ENCODE peak calls at places on chromosomes 2 and 18, in eight cellular contexts. Y is astrocyte of the cerebellum, E is cardiac fibroblast, C is endothelial cell of umbilical vein, F is thyroid gland, S is transverse colon, A is NB4, H is PC-3. L is an unnamed sample.

GRCh38 chr18:36448384-36449290 is 151.1 kb downstream of the FHOD3 start:
- DNase-seq in Y (no peak), H (no peak), F (no peak), A (peak), S (no peak), E (no peak), C (no peak), L (no peak)

GRCh38 chr18:44592639-44593038 is 88.0 kb upstream of the SETBP1 start:
- DNase-seq in F (no peak), H (no peak), Y (no peak), A (no peak), S (no peak), E (peak), C (no peak), L (no peak)

GRCh38 chr2:209208211-209208610 is 215.6 kb upstream of the MAP2 start:
- DNase-seq in E (peak), S (peak), C (no peak), H (peak), Y (no peak), F (peak), A (peak), L (peak)

GRCh38 chr2:81979051-81979450 is 1674.5 kb upstream of the LRRTM1 start:
- DNase-seq in F (no peak), Y (no peak), S (no peak), C (no peak), H (no peak), A (no peak), E (no peak), L (no peak)

GRCh38 chr2:26982102-26982742 is 11.8 kb downstream of the MAPRE3 start:
- DNase-seq in C (peak), E (peak), A (peak), H (peak), F (peak), S (peak), Y (peak), L (peak)

GRCh38 chr2:203463176-203463797 is 71.8 kb downstream of the RAPH1 start:
- DNase-seq in S (no peak), E (no peak), C (no peak), H (no peak), A (no peak), Y (peak), F (no peak), L (no peak)

GRCh38 chr2:208657468-208657867 is 250.9 kb downstream of the PTH2R start:
- DNase-seq in H (peak), Y (no peak), E (no peak), A (peak), S (no peak), F (no peak), C (no peak), L (no peak)

GRCh38 chr2:64873472-64873924 is 115.7 kb upstream of the SLC1A4 start:
- DNase-seq in H (peak), C (peak), Y (no peak), F (peak), S (peak), A (peak), E (peak), L (peak)

GRCh38 chr2:64988420-64989125 is 626 bp upstream of the SLC1A4 start:
- DNase-seq in C (peak), F (peak), A (peak), Y (no peak), H (no peak), S (peak), E (peak), L (peak)

GRCh38 chr18:44594779-44595467 is 85.8 kb upstream of the SETBP1 start:
- DNase-seq in E (peak), F (no peak), A (no peak), Y (peak), H (peak), C (peak), S (no peak), L (no peak)

GRCh38 chr2:204072443-204073324 is 136.1 kb downstream of the ICOS start:
- DNase-seq in E (peak), H (peak), Y (no peak), F (peak), A (peak), S (peak), C (peak), L (peak)

GRCh38 chr2:120334068-120334467 is 11.9 kb upstream of the INHBB start:
- DNase-seq in E (no peak), H (no peak), C (no peak), Y (no peak), A (no peak), S (no peak), F (no peak), L (no peak)

GRCh38 chr18:61173579-61173978 is 159.7 kb upstream of the CDH20 start:
- DNase-seq in H (no peak), E (no peak), S (no peak), Y (no peak), F (no peak), A (no peak), C (no peak), L (no peak)

GRCh38 chr2:170222842-170223241 is 44.9 kb downstream of the MYO3B start:
- DNase-seq in H (no peak), S (no peak), Y (no peak), E (no peak), C (no peak), F (no peak), A (no peak), L (no peak)

GRCh38 chr2:97871096-97871780 is 124.5 kb downstream of the TMEM131 start:
- DNase-seq in E (peak), C (peak), A (no peak), Y (peak), S (no peak), H (peak), F (no peak), L (no peak)

GRCh38 chr2:97868986-97869721 is 126.6 kb downstream of the TMEM131 start:
- DNase-seq in H (peak), E (peak), S (peak), Y (peak), A (peak), F (no peak), C (peak), L (no peak)

GRCh38 chr2:97869722-97870346 is 125.9 kb downstream of the TMEM131 start:
- DNase-seq in C (no peak), Y (no peak), F (no peak), E (no peak), A (no peak), S (no peak), H (no peak), L (no peak)

DNA sequence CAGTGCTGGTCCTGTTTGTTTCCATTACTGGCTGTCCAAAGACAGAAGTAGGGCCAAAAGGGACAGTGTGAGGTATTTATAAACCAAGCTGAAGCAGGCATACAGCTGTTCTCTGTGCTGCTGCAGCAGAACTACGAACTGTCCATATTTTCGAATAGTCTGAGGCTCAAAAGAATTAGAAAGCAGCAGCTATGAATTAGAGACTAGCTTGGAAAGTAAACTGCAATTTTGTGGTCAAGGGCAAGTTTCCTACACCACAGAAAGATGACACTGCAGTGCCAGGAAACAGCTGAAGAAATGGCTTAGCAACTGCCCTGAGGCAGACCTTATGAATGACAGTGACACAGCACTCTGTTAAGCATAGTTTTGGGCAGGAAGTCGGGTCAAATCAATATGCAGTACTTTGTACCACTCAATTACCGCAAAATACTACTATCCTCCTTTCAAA is 125.3 kb downstream of the TMEM131 start:
- DNase-seq in H (peak), S (no peak), E (peak), F (no peak), C (peak), Y (peak), A (peak), L (peak)
- TF ChIP-seq CTCF in H (no peak), S (no peak), E (no peak), F (no peak), C (no peak), Y (no peak), A (no peak), L (no peak)

DNA sequence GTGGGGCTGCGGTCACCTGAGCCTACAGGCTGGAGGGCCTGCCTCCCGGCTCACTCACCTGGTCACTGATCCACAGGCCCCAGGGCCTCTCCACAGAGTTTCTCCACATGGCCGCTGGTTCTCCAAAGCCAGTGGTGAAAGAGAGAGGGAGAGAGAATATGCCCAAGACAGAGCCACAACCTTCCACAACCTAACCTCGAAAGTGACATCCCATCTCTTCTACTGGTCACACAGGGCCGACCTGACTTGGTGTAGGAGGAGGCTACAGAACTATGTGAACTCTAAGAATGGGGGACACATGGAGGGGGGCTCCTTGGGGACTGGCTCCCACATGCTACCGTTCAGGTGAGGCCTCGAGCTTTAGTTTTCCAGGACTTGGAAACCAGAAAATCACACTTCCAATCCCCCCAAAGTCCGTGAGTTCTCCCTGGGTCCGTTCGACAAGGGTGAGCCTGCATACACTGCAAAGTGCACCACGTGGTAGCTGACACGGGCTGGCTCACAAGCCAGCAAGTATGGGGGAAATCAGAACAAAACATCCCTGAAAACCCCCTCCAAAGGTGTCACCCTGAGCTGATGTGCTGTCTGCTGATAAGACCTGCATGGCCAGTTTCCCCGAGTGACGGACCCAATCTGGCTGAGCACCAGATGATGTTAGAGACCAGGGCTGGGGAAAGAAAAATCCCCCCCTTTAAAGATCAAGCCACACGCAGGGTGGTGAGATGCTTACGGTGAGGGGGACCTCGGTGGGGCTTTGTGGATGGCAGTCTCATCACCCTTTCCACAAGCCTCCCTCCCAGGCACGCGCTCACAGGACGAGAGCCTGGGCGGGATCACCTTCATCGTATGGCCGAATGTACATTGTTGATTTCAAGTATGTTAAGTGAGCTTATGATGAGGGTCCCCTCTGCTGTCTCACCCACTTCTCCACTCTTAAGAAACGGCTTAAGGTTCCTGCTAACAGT is 54.2 kb upstream of the SEMA4C start:
- DNase-seq in C (no peak), H (no peak), Y (no peak), E (no peak), A (no peak), S (no peak), F (no peak), L (peak)
- TF ChIP-seq CTCF in C (no peak), H (no peak), Y (no peak), E (no peak), A (no peak), S (no peak), F (no peak), L (no peak)

GRCh38 chr2:17573806-17574175 is 33.3 kb downstream of the VSNL1 start:
- DNase-seq in E (no peak), F (no peak), C (no peak), H (no peak), Y (no peak), S (no peak), A (no peak), L (no peak)

GRCh38 chr2:17574406-17575073 is 34.0 kb downstream of the VSNL1 start:
- DNase-seq in A (no peak), E (no peak), Y (no peak), H (no peak), C (no peak), S (no peak), F (peak), L (no peak)

GRCh38 chr2:17571681-17572080 is 31.2 kb downstream of the VSNL1 start:
- DNase-seq in Y (no peak), A (no peak), C (no peak), E (no peak), S (no peak), F (no peak), H (peak), L (no peak)

GRCh38 chr2:17576802-17577201 is 36.3 kb downstream of the VSNL1 start:
- DNase-seq in E (no peak), A (no peak), Y (no peak), H (peak), F (no peak), C (no peak), S (no peak), L (no peak)

DNA sequence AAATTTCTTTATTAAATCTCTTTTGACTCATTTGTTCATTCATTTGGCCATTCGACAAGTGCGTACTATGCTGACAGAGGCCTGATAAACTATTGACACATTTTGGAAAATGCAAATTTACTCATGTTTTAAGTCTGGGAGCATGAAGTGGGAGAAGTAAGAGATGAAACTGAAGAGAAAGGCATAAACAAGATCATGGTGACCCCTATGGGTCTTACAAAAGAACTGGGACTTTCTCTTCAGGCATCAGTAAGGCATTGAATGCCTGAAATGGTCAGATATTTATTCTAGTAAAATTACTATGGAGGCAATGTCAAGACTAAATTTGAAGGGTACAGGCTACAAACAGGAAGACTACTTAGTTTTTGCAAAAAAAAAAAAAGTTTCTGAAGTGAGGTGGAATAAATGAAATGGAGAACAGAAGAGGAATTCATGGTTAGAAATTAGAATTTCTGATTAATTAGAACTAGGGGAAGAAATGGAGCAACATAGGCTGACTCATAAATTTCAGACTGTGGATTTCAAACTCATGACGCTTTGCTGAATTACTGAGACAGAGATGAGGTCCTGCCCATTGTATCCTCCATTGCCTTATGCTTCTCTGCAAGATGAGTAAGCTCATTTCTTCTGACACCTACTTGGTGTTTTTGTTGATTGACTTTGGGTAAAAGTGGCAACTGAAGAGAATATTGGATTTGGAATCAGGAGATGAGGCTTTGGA is 32.7 kb downstream of the VSNL1 start:
- DNase-seq in S (no peak), H (no peak), A (no peak), F (no peak), E (peak), Y (no peak), C (no peak), L (no peak)
- TF ChIP-seq CTCF in S (no peak), H (peak), A (no peak), F (no peak), E (no peak), Y (peak), C (no peak), L (no peak)

GRCh38 chr2:153232474-153232873 is 246.1 kb downstream of the RPRM start:
- DNase-seq in C (no peak), F (no peak), H (peak), Y (no peak), A (no peak), S (no peak), E (no peak), L (no peak)

GRCh38 chr2:153235516-153235915 is 243.0 kb downstream of the RPRM start:
- DNase-seq in H (no peak), Y (no peak), A (no peak), E (no peak), C (no peak), S (no peak), F (no peak), L (peak)

DNA sequence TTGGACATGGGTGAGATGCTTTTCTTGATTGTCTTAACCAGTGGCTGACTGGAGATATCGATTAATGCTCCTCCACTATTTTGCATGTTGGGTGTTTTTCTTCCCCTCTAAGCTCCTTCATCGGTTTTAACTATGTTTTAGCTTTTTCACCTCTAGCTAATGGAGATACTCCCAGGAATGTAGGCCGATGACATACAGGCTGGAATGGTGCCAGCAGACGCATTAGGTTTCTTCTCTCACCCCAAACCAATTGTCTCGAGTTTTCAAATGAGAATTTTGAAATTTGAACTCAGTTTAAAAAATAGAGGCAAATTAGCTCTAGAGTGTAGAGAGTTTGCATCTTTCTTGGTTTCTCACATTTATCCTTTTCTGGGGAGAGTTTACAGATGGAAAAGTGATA is 247.6 kb downstream of the RPRM start:
- DNase-seq in H (peak), A (no peak), E (no peak), F (no peak), Y (no peak), C (no peak), S (no peak), L (no peak)
- TF ChIP-seq CTCF in H (no peak), A (no peak), E (no peak), F (no peak), Y (no peak), C (no peak), S (no peak), L (no peak)

GRCh38 chr2:206993964-206994363 is 54.6 kb downstream of the CPO start:
- DNase-seq in Y (no peak), F (peak), A (peak), E (no peak), C (no peak), H (no peak), S (no peak), L (no peak)
- TF ChIP-seq CTCF in Y (no peak), F (no peak), A (no peak), E (no peak), C (no peak), H (no peak), S (no peak), L (no peak)

GRCh38 chr2:238130696-238131628 is 7.5 kb upstream of the KLHL30 start:
- DNase-seq in Y (no peak), S (no peak), H (no peak), A (no peak), E (no peak), F (no peak), C (no peak), L (no peak)
- TF ChIP-seq CTCF in Y (no peak), S (no peak), H (no peak), A (no peak), E (no peak), F (no peak), C (no peak), L (no peak)

GRCh38 chr2:161576421-161576820 is 47.8 kb upstream of the SLC4A10 start:
- DNase-seq in Y (no peak), A (peak), S (no peak), F (no peak), E (peak), C (no peak), H (peak), L (peak)
- TF ChIP-seq CTCF in Y (no peak), A (peak), S (no peak), F (no peak), E (peak), C (peak), H (peak), L (peak)

GRCh38 chr2:54677476-54678265 is 45.8 kb upstream of the EML6 start:
- DNase-seq in C (no peak), F (no peak), A (no peak), S (no peak), E (peak), H (no peak), Y (no peak), L (no peak)
- TF ChIP-seq CTCF in C (no peak), F (no peak), A (no peak), S (no peak), E (no peak), H (no peak), Y (no peak), L (no peak)

DNA sequence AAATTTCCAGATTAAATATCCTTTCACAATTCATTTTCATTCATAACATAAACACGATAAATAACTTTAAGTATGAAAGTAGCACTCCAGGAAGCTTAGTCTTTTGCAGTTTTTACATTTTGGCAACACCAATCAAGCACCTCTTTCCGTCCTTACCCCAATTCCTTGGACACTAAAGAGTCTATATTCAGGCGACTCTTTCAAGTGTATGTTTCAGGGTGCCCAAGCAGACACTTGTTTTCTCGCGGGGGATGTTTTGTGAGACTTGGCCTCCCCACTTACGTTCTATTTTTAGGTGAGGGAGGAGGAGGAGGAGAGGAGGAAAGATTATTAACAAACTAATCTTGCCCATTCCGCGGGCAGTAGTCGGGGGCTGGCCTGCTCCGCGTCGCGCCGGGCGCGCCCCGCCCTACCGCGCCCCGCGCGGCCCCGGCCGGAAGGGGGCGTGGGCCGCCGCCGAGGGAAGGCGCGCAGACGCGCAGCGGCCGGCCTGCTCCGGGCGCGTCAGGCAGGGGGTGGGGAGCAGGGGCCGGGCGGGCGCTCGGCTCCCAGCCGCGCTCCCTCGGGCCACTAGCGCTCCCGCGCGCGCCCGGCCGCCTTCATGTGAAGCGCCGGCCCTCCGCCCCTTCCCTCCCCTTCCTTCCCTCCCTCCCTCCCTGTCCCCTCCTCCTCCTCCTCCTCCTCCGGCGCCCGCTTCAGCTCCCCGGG is at the start of gene ITPRID2:
- DNase-seq in E (peak), C (peak), S (peak), H (peak), F (peak), Y (peak), A (peak), L (peak)
- TF ChIP-seq CTCF in E (no peak), C (no peak), S (no peak), H (no peak), F (peak), Y (no peak), A (no peak), L (no peak)

DNA sequence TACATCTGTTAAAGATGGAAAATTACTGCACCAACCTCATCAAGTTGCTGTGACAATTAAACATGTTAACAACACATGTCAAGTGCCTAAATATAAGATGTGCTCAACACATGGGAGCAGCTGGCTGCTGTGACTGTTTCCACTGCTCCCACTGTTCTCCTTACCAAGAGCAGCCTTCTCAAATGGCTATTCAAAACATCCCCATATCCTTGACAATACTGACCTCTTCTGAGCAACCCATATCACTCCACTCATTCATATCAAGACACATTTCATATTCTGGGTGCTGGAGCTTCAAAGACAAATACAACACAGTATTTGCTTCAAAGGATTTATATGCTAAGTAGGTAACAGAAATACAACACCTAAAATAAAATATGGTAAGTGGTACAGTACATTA is 60.3 kb downstream of the PIAS2 start:
- DNase-seq in H (no peak), F (no peak), C (no peak), Y (no peak), E (no peak), A (no peak), S (no peak), L (no peak)
- TF ChIP-seq CTCF in H (no peak), F (no peak), C (no peak), Y (peak), E (no peak), A (no peak), S (no peak), L (no peak)